ENCODE peak calls at places on chromosomes 3 and 15, in eight cellular contexts. H, L, A, J, Y, E, U and O are unnamed samples.

GRCh38 chr3:152270145-152270870 is 1.6 kb downstream of the MBNL1 start:
- DNase-seq in J (no peak), U (peak), A (no peak), L (no peak), H (no peak), E (no peak), Y (peak), O (no peak)

GRCh38 chr3:125437631-125438435 is 62.7 kb upstream of the ZNF148 start:
- DNase-seq in J (peak), Y (peak), U (peak), E (peak), H (peak), A (peak), L (no peak), O (no peak)

GRCh38 chr3:15345051-15345607 is 12.7 kb upstream of the SH3BP5 start:
- DNase-seq in U (no peak), Y (no peak), L (no peak), A (no peak), H (no peak), J (no peak), E (no peak), O (no peak)

GRCh38 chr3:180102134-180102533 is 65.4 kb upstream of the PEX5L start:
- DNase-seq in E (no peak), Y (no peak), H (no peak), U (no peak), A (no peak), J (no peak), L (no peak), O (no peak)

GRCh38 chr3:168459229-168459784 is 363.6 kb upstream of the GOLIM4 start:
- DNase-seq in A (no peak), U (no peak), Y (no peak), E (no peak), J (no peak), H (no peak), L (no peak), O (no peak)

GRCh38 chr3:27360113-27361078 is 8.8 kb downstream of the NEK10 start:
- DNase-seq in U (peak), J (no peak), H (no peak), A (peak), L (peak), Y (peak), E (no peak), O (no peak)

GRCh38 chr3:100577382-100578008 is 31.9 kb upstream of the ADGRG7 start:
- DNase-seq in Y (no peak), L (no peak), U (no peak), E (no peak), J (no peak), H (no peak), A (no peak), O (no peak)

GRCh38 chr3:134430950-134431445 is 54.8 kb downstream of the ANAPC13 start:
- DNase-seq in E (no peak), A (no peak), L (no peak), H (no peak), U (no peak), Y (peak), J (no peak), O (no peak)

GRCh38 chr15:41816788-41817187 is 11.1 kb upstream of the JMJD7 start:
- DNase-seq in H (no peak), E (no peak), Y (no peak), U (no peak), L (no peak), A (no peak), J (no peak), O (no peak)

GRCh38 chr3:66153471-66153870 is 67.3 kb upstream of the SLC25A26 start:
- DNase-seq in J (no peak), H (no peak), U (no peak), A (no peak), L (no peak), E (no peak), Y (no peak), O (no peak)

GRCh38 chr15:84588053-84588874 is 12.5 kb upstream of the ZSCAN2 start:
- DNase-seq in H (peak), E (peak), A (peak), U (peak), L (peak), J (peak), Y (peak), O (peak)

GRCh38 chr15:81253846-81254245 is 57.2 kb downstream of the IL16 start:
- DNase-seq in U (no peak), A (no peak), H (no peak), Y (no peak), E (no peak), L (no peak), J (no peak), O (no peak)

GRCh38 chr3:45566951-45567411 is 27.6 kb upstream of the LIMD1 start:
- DNase-seq in A (no peak), L (no peak), U (no peak), J (no peak), H (no peak), Y (no peak), E (no peak), O (no peak)

GRCh38 chr3:186239321-186239720 is 122.7 kb downstream of the DGKG start:
- DNase-seq in Y (no peak), E (no peak), U (no peak), J (no peak), L (no peak), A (no peak), H (no peak), O (no peak)

GRCh38 chr3:31444220-31445142 is 88.2 kb upstream of the STT3B start:
- DNase-seq in U (no peak), Y (no peak), A (no peak), E (no peak), H (no peak), L (no peak), J (no peak), O (no peak)

GRCh38 chr3:173706630-173707029 is 309.1 kb downstream of the NLGN1 start:
- DNase-seq in E (no peak), Y (no peak), A (no peak), H (no peak), J (no peak), U (no peak), L (no peak), O (no peak)